ENCODE peak calls at places on chromosome 11, in six cellular contexts. U, H, A, J, C and T are unnamed samples.
A peak's percentile ranks its signal among the peaks of the same experiment; 100 is the strongest.

GRCh38 chr11:118238947-118239346 is 13.2 kb downstream of the MPZL3 start:
- DNase-seq in C (no peak), A (no peak), U (no peak), J (no peak), H (no peak), T (no peak)

GRCh38 chr11:77813256-77813655 is 7.3 kb downstream of the RSF1 start:
- DNase-seq in J (no peak), H (no peak), U (peak; percentile 8), C (peak; percentile 65), A (no peak), T (peak; percentile 15)

GRCh38 chr11:86876716-86877234 is 76.4 kb downstream of the PRSS23 start:
- DNase-seq in J (no peak), U (no peak), H (no peak), A (no peak), C (no peak), T (no peak)

GRCh38 chr11:117492578-117493251 is 165.1 kb downstream of the CEP164 start:
- DNase-seq in J (no peak), C (no peak), H (no peak), A (no peak), U (no peak), T (no peak)

GRCh38 chr11:19953909-19954308 is 206.4 kb downstream of the DBX1 start:
- DNase-seq in A (peak; percentile 62), J (no peak), C (peak; percentile 91), U (peak; percentile 88), H (no peak), T (peak; percentile 89)

GRCh38 chr11:34655335-34656008 is 34.6 kb downstream of the EHF start:
- DNase-seq in A (peak; percentile 67), U (peak; percentile 78), C (peak; percentile 97), H (no peak), J (no peak), T (peak; percentile 86)

GRCh38 chr11:134223066-134223465 is 701 bp downstream of the NCAPD3 start:
- DNase-seq in U (no peak), A (no peak), H (no peak), C (no peak), J (no peak), T (no peak)

GRCh38 chr11:62554377-62554776 is 7.8 kb upstream of the AHNAK start:
- DNase-seq in A (no peak), J (no peak), H (no peak), U (no peak), C (no peak), T (no peak)

GRCh38 chr11:78265326-78265725 is 76.6 kb downstream of the USP35 start:
- DNase-seq in U (no peak), H (no peak), C (peak; percentile 4), J (no peak), A (no peak), T (no peak)

GRCh38 chr11:117239295-117239694 is 6.8 kb downstream of the RNF214 start:
- DNase-seq in C (peak; percentile 96), J (no peak), H (no peak), U (peak; percentile 85), A (peak; percentile 76), T (peak; percentile 88)

GRCh38 chr11:74257934-74258553 is 53.4 kb downstream of the P4HA3 start:
- DNase-seq in H (no peak), A (peak; percentile 55), U (peak; percentile 91), J (peak; percentile 68), C (peak; percentile 82), T (peak; percentile 90)

GRCh38 chr11:130159139-130159538 is 443 bp upstream of the ST14 start:
- DNase-seq in H (no peak), A (no peak), C (no peak), J (no peak), U (no peak), T (no peak)
- H3K4me3 ChIP-seq in H (no peak overlapping the region), A (no peak overlapping the region), C (no peak overlapping the region), J (no peak overlapping the region), U (no peak overlapping the region), T (no peak overlapping the region)

GRCh38 chr11:63888170-63889086 is 28.5 kb downstream of the RCOR2 start:
- DNase-seq in H (peak; percentile 59), U (peak; percentile 38), J (peak; percentile 53), A (no peak), C (peak; percentile 52), T (peak; percentile 48)
- H3K4me3 ChIP-seq in H (peak overlapping the region; percentile 80), U (no peak overlapping the region), J (no peak overlapping the region), A (no peak overlapping the region), C (no peak overlapping the region), T (peak overlapping the region; percentile 39)

DNA sequence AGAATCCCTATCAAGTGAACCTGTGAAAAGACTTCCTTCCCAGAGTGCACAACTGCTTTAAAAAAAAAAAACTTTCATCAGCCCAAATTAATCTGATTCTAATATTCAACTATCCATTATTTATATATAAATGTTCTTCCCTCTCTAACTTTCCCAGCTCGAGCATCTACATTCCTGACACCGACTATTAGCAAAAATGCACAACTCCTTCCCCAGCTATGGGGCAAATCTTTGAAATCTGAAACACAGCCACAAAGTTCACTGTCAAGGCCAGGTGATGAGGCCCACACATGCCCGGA is 2.3 kb downstream of the PHF21A start:
- DNase-seq in U (no peak), C (no peak), A (no peak), H (no peak), J (no peak), T (no peak)
- H3K4me3 ChIP-seq in U (peak overlapping the region; percentile 79), C (peak overlapping the region; percentile 68), A (peak overlapping the region; percentile 79), H (peak overlapping the region; percentile 82), J (peak overlapping the region; percentile 99), T (peak overlapping the region; percentile 80)

GRCh38 chr11:43631732-43632131 is 48.8 kb upstream of the HSD17B12 start:
- DNase-seq in A (no peak), H (no peak), C (no peak), J (no peak), U (no peak), T (no peak)
- H3K4me3 ChIP-seq in A (no peak overlapping the region), H (no peak overlapping the region), C (no peak overlapping the region), J (no peak overlapping the region), U (no peak overlapping the region), T (no peak overlapping the region)